ENCODE peak calls at places on chromosomes 13 and 19, in eight cellular contexts. One of them, this sample, is unnamed.

GRCh38 chr19:5891938-5892771 is 11.4 kb downstream of the NDUFA11 start:
- DNase-seq in mucosa of descending colon: peak; percentile 70
- DNase-seq in heart right ventricle: no peak
- DNase-seq in A549: peak; percentile 33
- DNase-seq in heart left ventricle: no peak
- DNase-seq in Caco-2: no peak
- DNase-seq in keratinocyte: no peak
- DNase-seq in IMR-90: peak; percentile 35
- DNase-seq in this sample: peak; percentile 83

GRCh38 chr13:110799246-110800236 is 86.0 kb downstream of the ING1 start:
- DNase-seq in Caco-2: no peak
- DNase-seq in keratinocyte: no peak
- DNase-seq in IMR-90: peak; percentile 95
- DNase-seq in heart right ventricle: peak; percentile 62
- DNase-seq in heart left ventricle: peak; percentile 57
- DNase-seq in A549: no peak
- DNase-seq in mucosa of descending colon: no peak
- DNase-seq in this sample: peak; percentile 66

GRCh38 chr19:38739440-38740251 is 4.6 kb downstream of the CAPN12 start:
- DNase-seq in heart right ventricle: no peak
- DNase-seq in mucosa of descending colon: no peak
- DNase-seq in A549: no peak
- DNase-seq in IMR-90: no peak
- DNase-seq in Caco-2: no peak
- DNase-seq in heart left ventricle: no peak
- DNase-seq in keratinocyte: no peak
- DNase-seq in this sample: no peak

GRCh38 chr13:46179576-46180368 is 2.2 kb downstream of the LCP1 start:
- DNase-seq in keratinocyte: no peak
- DNase-seq in mucosa of descending colon: peak; percentile 58
- DNase-seq in A549: no peak
- DNase-seq in heart left ventricle: peak; percentile 55
- DNase-seq in Caco-2: no peak
- DNase-seq in IMR-90: no peak
- DNase-seq in heart right ventricle: peak; percentile 50
- DNase-seq in this sample: peak; percentile 81

GRCh38 chr13:103282571-103283450 is 216.6 kb upstream of the SLC10A2 start:
- DNase-seq in mucosa of descending colon: no peak
- DNase-seq in keratinocyte: peak; percentile 48
- DNase-seq in IMR-90: peak; percentile 49
- DNase-seq in Caco-2: no peak
- DNase-seq in heart right ventricle: no peak
- DNase-seq in A549: peak; percentile 18
- DNase-seq in heart left ventricle: no peak
- DNase-seq in this sample: no peak

GRCh38 chr13:42477588-42478190 is 96.3 kb upstream of the TNFSF11 start:
- DNase-seq in heart right ventricle: peak; percentile 12
- DNase-seq in Caco-2: no peak
- DNase-seq in mucosa of descending colon: no peak
- DNase-seq in A549: no peak
- DNase-seq in IMR-90: no peak
- DNase-seq in heart left ventricle: no peak
- DNase-seq in keratinocyte: no peak
- DNase-seq in this sample: peak; percentile 15

GRCh38 chr13:26017196-26017921 is 34.5 kb downstream of the SHISA2 start:
- DNase-seq in IMR-90: no peak
- DNase-seq in Caco-2: no peak
- DNase-seq in heart left ventricle: no peak
- DNase-seq in A549: no peak
- DNase-seq in heart right ventricle: no peak
- DNase-seq in keratinocyte: no peak
- DNase-seq in mucosa of descending colon: no peak
- DNase-seq in this sample: no peak

GRCh38 chr13:38670627-38671026 is 16.2 kb upstream of the FREM2 start:
- DNase-seq in IMR-90: peak; percentile 2
- DNase-seq in A549: no peak
- DNase-seq in heart left ventricle: no peak
- DNase-seq in Caco-2: no peak
- DNase-seq in heart right ventricle: no peak
- DNase-seq in keratinocyte: no peak
- DNase-seq in mucosa of descending colon: no peak
- DNase-seq in this sample: no peak

GRCh38 chr19:54282706-54283105 is 1.8 kb upstream of the LILRB2 start:
- DNase-seq in heart left ventricle: no peak
- DNase-seq in IMR-90: no peak
- DNase-seq in A549: no peak
- DNase-seq in Caco-2: no peak
- DNase-seq in heart right ventricle: no peak
- DNase-seq in keratinocyte: no peak
- DNase-seq in mucosa of descending colon: no peak
- DNase-seq in this sample: no peak

GRCh38 chr13:71210861-71211260 is 656.1 kb downstream of the DACH1 start:
- DNase-seq in IMR-90: no peak
- DNase-seq in keratinocyte: no peak
- DNase-seq in A549: no peak
- DNase-seq in heart left ventricle: no peak
- DNase-seq in mucosa of descending colon: no peak
- DNase-seq in Caco-2: no peak
- DNase-seq in heart right ventricle: no peak
- DNase-seq in this sample: no peak

GRCh38 chr19:54201980-54202379 is 1.3 kb downstream of the RPS9 start:
- DNase-seq in mucosa of descending colon: no peak
- DNase-seq in A549: no peak
- DNase-seq in IMR-90: no peak
- DNase-seq in Caco-2: no peak
- DNase-seq in keratinocyte: no peak
- DNase-seq in heart right ventricle: no peak
- DNase-seq in heart left ventricle: no peak
- DNase-seq in this sample: no peak

GRCh38 chr19:55586976-55587668 is 6.5 kb upstream of the ZNF579 start:
- DNase-seq in heart right ventricle: peak; percentile 96
- DNase-seq in A549: peak; percentile 98
- DNase-seq in Caco-2: peak; percentile 98
- DNase-seq in keratinocyte: peak; percentile 83
- DNase-seq in heart left ventricle: peak; percentile 94
- DNase-seq in IMR-90: peak; percentile 86
- DNase-seq in mucosa of descending colon: peak; percentile 98
- DNase-seq in this sample: peak; percentile 99

GRCh38 chr13:39602614-39603366 is at the start of gene LHFPL6:
- DNase-seq in IMR-90: peak; percentile 77
- DNase-seq in Caco-2: peak; percentile 72
- DNase-seq in heart right ventricle: peak; percentile 88
- DNase-seq in heart left ventricle: peak; percentile 91
- DNase-seq in keratinocyte: no peak
- DNase-seq in mucosa of descending colon: peak; percentile 74
- DNase-seq in A549: peak; percentile 41
- DNase-seq in this sample: peak; percentile 95

GRCh38 chr13:94609196-94609595 is 7.5 kb downstream of the GPR180 start:
- DNase-seq in mucosa of descending colon: no peak
- DNase-seq in IMR-90: no peak
- DNase-seq in heart left ventricle: no peak
- DNase-seq in keratinocyte: no peak
- DNase-seq in Caco-2: no peak
- DNase-seq in heart right ventricle: no peak
- DNase-seq in A549: no peak
- DNase-seq in this sample: no peak

GRCh38 chr13:97367016-97367415 is 67.0 kb upstream of the RAP2A start:
- DNase-seq in Caco-2: no peak
- DNase-seq in keratinocyte: no peak
- DNase-seq in IMR-90: peak; percentile 65
- DNase-seq in A549: no peak
- DNase-seq in heart left ventricle: no peak
- DNase-seq in mucosa of descending colon: no peak
- DNase-seq in heart right ventricle: no peak
- DNase-seq in this sample: no peak

GRCh38 chr13:41520699-41521630 is 63.6 kb downstream of the RGCC start:
- DNase-seq in A549: no peak
- DNase-seq in Caco-2: no peak
- DNase-seq in heart left ventricle: no peak
- DNase-seq in heart right ventricle: no peak
- DNase-seq in mucosa of descending colon: no peak
- DNase-seq in keratinocyte: no peak
- DNase-seq in IMR-90: no peak
- DNase-seq in this sample: no peak

GRCh38 chr13:79307866-79308298 is 98.2 kb downstream of the RBM26 start:
- DNase-seq in Caco-2: no peak
- DNase-seq in heart left ventricle: no peak
- DNase-seq in heart right ventricle: no peak
- DNase-seq in IMR-90: peak; percentile 61
- DNase-seq in A549: no peak
- DNase-seq in mucosa of descending colon: no peak
- DNase-seq in keratinocyte: no peak
- DNase-seq in this sample: no peak

GRCh38 chr19:34888091-34888490 is 38.6 kb upstream of the ZNF30 start:
- DNase-seq in keratinocyte: no peak
- DNase-seq in A549: no peak
- DNase-seq in IMR-90: no peak
- DNase-seq in mucosa of descending colon: no peak
- DNase-seq in heart left ventricle: no peak
- DNase-seq in heart right ventricle: no peak
- DNase-seq in Caco-2: no peak
- DNase-seq in this sample: no peak

GRCh38 chr13:86864376-86864775 is 806.8 kb upstream of the SLITRK5 start:
- DNase-seq in heart right ventricle: no peak
- DNase-seq in keratinocyte: no peak
- DNase-seq in A549: no peak
- DNase-seq in IMR-90: no peak
- DNase-seq in heart left ventricle: no peak
- DNase-seq in mucosa of descending colon: no peak
- DNase-seq in Caco-2: no peak
- DNase-seq in this sample: no peak

GRCh38 chr13:47288546-47288945 is 391.7 kb upstream of the HTR2A start:
- DNase-seq in Caco-2: no peak
- DNase-seq in keratinocyte: no peak
- DNase-seq in heart left ventricle: no peak
- DNase-seq in mucosa of descending colon: no peak
- DNase-seq in heart right ventricle: no peak
- DNase-seq in A549: no peak
- DNase-seq in IMR-90: peak; percentile 5
- DNase-seq in this sample: no peak

GRCh38 chr19:30861896-30862295 is 487.3 kb downstream of the TSHZ3 start:
- DNase-seq in Caco-2: no peak
- DNase-seq in IMR-90: no peak
- DNase-seq in keratinocyte: no peak
- DNase-seq in A549: no peak
- DNase-seq in heart right ventricle: no peak
- DNase-seq in heart left ventricle: no peak
- DNase-seq in mucosa of descending colon: no peak
- DNase-seq in this sample: no peak

GRCh38 chr13:20492641-20493040 is 33.0 kb downstream of the CRYL1 start:
- DNase-seq in A549: peak; percentile 22
- DNase-seq in heart left ventricle: no peak
- DNase-seq in keratinocyte: no peak
- DNase-seq in IMR-90: peak; percentile 65
- DNase-seq in heart right ventricle: no peak
- DNase-seq in Caco-2: peak; percentile 53
- DNase-seq in mucosa of descending colon: no peak
- DNase-seq in this sample: no peak

GRCh38 chr13:99895428-99895998 is 76.1 kb downstream of the ZIC5 start:
- DNase-seq in Caco-2: no peak
- DNase-seq in mucosa of descending colon: peak; percentile 39
- DNase-seq in heart left ventricle: no peak
- DNase-seq in A549: no peak
- DNase-seq in IMR-90: no peak
- DNase-seq in keratinocyte: no peak
- DNase-seq in heart right ventricle: no peak
- DNase-seq in this sample: no peak

GRCh38 chr19:31377736-31378135 is 28.5 kb upstream of the TSHZ3 start:
- DNase-seq in Caco-2: no peak
- DNase-seq in heart right ventricle: no peak
- DNase-seq in IMR-90: no peak
- DNase-seq in keratinocyte: no peak
- DNase-seq in A549: no peak
- DNase-seq in mucosa of descending colon: no peak
- DNase-seq in heart left ventricle: no peak
- DNase-seq in this sample: no peak

GRCh38 chr19:55216461-55217198 is 7.3 kb upstream of the PTPRH start:
- DNase-seq in heart left ventricle: peak; percentile 75
- DNase-seq in Caco-2: peak; percentile 95
- DNase-seq in heart right ventricle: peak; percentile 85
- DNase-seq in mucosa of descending colon: peak; percentile 88
- DNase-seq in A549: peak; percentile 100
- DNase-seq in keratinocyte: peak; percentile 99
- DNase-seq in IMR-90: peak; percentile 100
- DNase-seq in this sample: peak; percentile 92

GRCh38 chr19:2176336-2176994 is 12.7 kb downstream of the DOT1L start:
- DNase-seq in keratinocyte: no peak
- DNase-seq in heart right ventricle: no peak
- DNase-seq in IMR-90: no peak
- DNase-seq in mucosa of descending colon: no peak
- DNase-seq in A549: no peak
- DNase-seq in Caco-2: no peak
- DNase-seq in heart left ventricle: no peak
- DNase-seq in this sample: no peak
- H3K4me1 ChIP-seq in keratinocyte: peaks cover 11% of the 10 kb centered on the region
- H3K4me1 ChIP-seq in heart right ventricle: peaks cover 20% of the 10 kb centered on the region
- H3K4me1 ChIP-seq in IMR-90: peaks cover 7% of the 10 kb centered on the region
- H3K4me1 ChIP-seq in mucosa of descending colon: peaks cover 11% of the 10 kb centered on the region
- H3K4me1 ChIP-seq in A549: peaks cover 11% of the 10 kb centered on the region
- H3K4me1 ChIP-seq in Caco-2: peaks cover 18% of the 10 kb centered on the region
- H3K4me1 ChIP-seq in heart left ventricle: peaks cover 30% of the 10 kb centered on the region
- H3K4me1 ChIP-seq in this sample: peaks cover 4% of the 10 kb centered on the region

GRCh38 chr13:108033800-108034707 is 181.3 kb downstream of the LIG4 start:
- DNase-seq in heart left ventricle: no peak
- DNase-seq in heart right ventricle: no peak
- DNase-seq in Caco-2: no peak
- DNase-seq in A549: no peak
- DNase-seq in mucosa of descending colon: no peak
- DNase-seq in keratinocyte: no peak
- DNase-seq in IMR-90: no peak
- DNase-seq in this sample: no peak
- H3K9me3 ChIP-seq in heart left ventricle: no peaks in the 10 kb centered on the region
- H3K9me3 ChIP-seq in heart right ventricle: no peaks in the 10 kb centered on the region
- H3K9me3 ChIP-seq in Caco-2: no peaks in the 10 kb centered on the region
- H3K9me3 ChIP-seq in A549: no peaks in the 10 kb centered on the region
- H3K9me3 ChIP-seq in mucosa of descending colon: no peaks in the 10 kb centered on the region
- H3K9me3 ChIP-seq in keratinocyte: no peaks in the 10 kb centered on the region
- H3K9me3 ChIP-seq in IMR-90: no peaks in the 10 kb centered on the region
- H3K9me3 ChIP-seq in this sample: no peaks in the 10 kb centered on the region

GRCh38 chr19:29667941-29668340 is 2.7 kb downstream of the PLEKHF1 start:
- DNase-seq in keratinocyte: no peak
- DNase-seq in Caco-2: no peak
- DNase-seq in mucosa of descending colon: peak; percentile 62
- DNase-seq in IMR-90: no peak
- DNase-seq in heart right ventricle: no peak
- DNase-seq in A549: no peak
- DNase-seq in heart left ventricle: no peak
- DNase-seq in this sample: peak; percentile 72
- H3K4me1 ChIP-seq in keratinocyte: peaks cover 59% of the 10 kb centered on the region
- H3K4me1 ChIP-seq in Caco-2: peaks cover 5% of the 10 kb centered on the region
- H3K4me1 ChIP-seq in mucosa of descending colon: peaks cover 20% of the 10 kb centered on the region
- H3K4me1 ChIP-seq in IMR-90: peaks cover 25% of the 10 kb centered on the region
- H3K4me1 ChIP-seq in heart right ventricle: peaks cover 47% of the 10 kb centered on the region
- H3K4me1 ChIP-seq in A549: peaks cover 15% of the 10 kb centered on the region
- H3K4me1 ChIP-seq in heart left ventricle: peaks cover 76% of the 10 kb centered on the region
- H3K4me1 ChIP-seq in this sample: peaks cover 19% of the 10 kb centered on the region

DNA sequence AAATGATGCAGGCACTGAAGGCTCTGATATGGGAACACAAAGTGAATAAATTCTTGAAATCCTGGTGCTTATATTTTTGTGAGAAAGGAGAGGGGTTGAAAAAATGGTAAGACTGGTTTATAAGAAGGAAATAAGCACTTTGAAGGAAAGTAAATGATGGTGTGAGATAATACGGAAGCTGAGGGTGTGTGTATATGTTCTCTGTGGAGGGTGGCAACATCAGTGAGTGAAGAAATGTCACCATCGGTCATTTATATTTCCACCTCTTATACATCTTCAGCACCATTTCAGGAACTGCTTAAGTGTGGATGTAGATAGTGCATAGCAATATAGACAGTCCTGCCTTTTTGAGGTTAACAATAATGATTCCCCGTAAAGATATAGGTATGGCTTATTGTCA is 17.5 kb downstream of the ZNF136 start:
- DNase-seq in A549: no peak
- DNase-seq in heart left ventricle: no peak
- DNase-seq in Caco-2: no peak
- DNase-seq in keratinocyte: no peak
- DNase-seq in IMR-90: no peak
- DNase-seq in heart right ventricle: no peak
- DNase-seq in mucosa of descending colon: no peak
- DNase-seq in this sample: no peak
- H3K9me3 ChIP-seq in A549: peaks cover 15% of the 10 kb centered on the region
- H3K9me3 ChIP-seq in heart left ventricle: no peaks in the 10 kb centered on the region
- H3K9me3 ChIP-seq in Caco-2: no peaks in the 10 kb centered on the region
- H3K9me3 ChIP-seq in keratinocyte: peaks cover 6% of the 10 kb centered on the region
- H3K9me3 ChIP-seq in IMR-90: peaks cover 57% of the 10 kb centered on the region
- H3K9me3 ChIP-seq in heart right ventricle: no peaks in the 10 kb centered on the region
- H3K9me3 ChIP-seq in mucosa of descending colon: peaks cover 65% of the 10 kb centered on the region
- H3K9me3 ChIP-seq in this sample: peaks cover 2% of the 10 kb centered on the region